ENCODE peak calls at places on chromosomes 2 and 18, in six cellular contexts. One of them, this sample, is unnamed. For H3K4me1, the result is how much of the 10 kb centered on the place peaks cover.

GRCh38 chr2:1140389-1141003 is 189.8 kb downstream of the SNTG2 start:
- DNase-seq in left ventricle myocardium inferior: no peak
- DNase-seq in astrocyte: no peak
- DNase-seq in GM23338: peak
- DNase-seq in mammary epithelial cell: peak
- DNase-seq in A673: peak
- DNase-seq in this sample: no peak

GRCh38 chr2:133641497-133641896 is 73.2 kb upstream of the NCKAP5 start:
- DNase-seq in left ventricle myocardium inferior: no peak
- DNase-seq in astrocyte: no peak
- DNase-seq in GM23338: peak
- DNase-seq in mammary epithelial cell: peak
- DNase-seq in A673: peak
- DNase-seq in this sample: no peak

GRCh38 chr2:220619525-220620267 is 952.4 kb downstream of the EPHA4 start:
- DNase-seq in left ventricle myocardium inferior: no peak
- DNase-seq in astrocyte: peak
- DNase-seq in GM23338: no peak
- DNase-seq in mammary epithelial cell: peak
- DNase-seq in A673: no peak
- DNase-seq in this sample: no peak

GRCh38 chr2:240428245-240428644 is 7.2 kb upstream of the GPC1 start:
- DNase-seq in left ventricle myocardium inferior: no peak
- DNase-seq in astrocyte: no peak
- DNase-seq in GM23338: no peak
- DNase-seq in mammary epithelial cell: no peak
- DNase-seq in A673: no peak
- DNase-seq in this sample: peak

GRCh38 chr2:42138163-42139016 is 30.8 kb upstream of the EML4 start:
- DNase-seq in left ventricle myocardium inferior: no peak
- DNase-seq in astrocyte: peak
- DNase-seq in GM23338: no peak
- DNase-seq in mammary epithelial cell: peak
- DNase-seq in A673: peak
- DNase-seq in this sample: no peak

GRCh38 chr2:45988879-45989278 is 308.3 kb upstream of the EPAS1 start:
- DNase-seq in left ventricle myocardium inferior: no peak
- DNase-seq in astrocyte: no peak
- DNase-seq in GM23338: no peak
- DNase-seq in mammary epithelial cell: no peak
- DNase-seq in A673: no peak
- DNase-seq in this sample: no peak

GRCh38 chr18:49875783-49876182 is 62.5 kb upstream of the ACAA2 start:
- DNase-seq in left ventricle myocardium inferior: no peak
- DNase-seq in astrocyte: no peak
- DNase-seq in GM23338: no peak
- DNase-seq in mammary epithelial cell: no peak
- DNase-seq in A673: no peak
- DNase-seq in this sample: no peak

GRCh38 chr2:229081411-229081810 is 189.7 kb downstream of the PID1 start:
- DNase-seq in left ventricle myocardium inferior: no peak
- DNase-seq in astrocyte: no peak
- DNase-seq in GM23338: peak
- DNase-seq in mammary epithelial cell: no peak
- DNase-seq in A673: no peak
- DNase-seq in this sample: no peak

GRCh38 chr2:225456619-225457260 is 57.2 kb downstream of the NYAP2 start:
- DNase-seq in left ventricle myocardium inferior: no peak
- DNase-seq in astrocyte: no peak
- DNase-seq in GM23338: no peak
- DNase-seq in mammary epithelial cell: no peak
- DNase-seq in A673: no peak
- DNase-seq in this sample: no peak

DNA sequence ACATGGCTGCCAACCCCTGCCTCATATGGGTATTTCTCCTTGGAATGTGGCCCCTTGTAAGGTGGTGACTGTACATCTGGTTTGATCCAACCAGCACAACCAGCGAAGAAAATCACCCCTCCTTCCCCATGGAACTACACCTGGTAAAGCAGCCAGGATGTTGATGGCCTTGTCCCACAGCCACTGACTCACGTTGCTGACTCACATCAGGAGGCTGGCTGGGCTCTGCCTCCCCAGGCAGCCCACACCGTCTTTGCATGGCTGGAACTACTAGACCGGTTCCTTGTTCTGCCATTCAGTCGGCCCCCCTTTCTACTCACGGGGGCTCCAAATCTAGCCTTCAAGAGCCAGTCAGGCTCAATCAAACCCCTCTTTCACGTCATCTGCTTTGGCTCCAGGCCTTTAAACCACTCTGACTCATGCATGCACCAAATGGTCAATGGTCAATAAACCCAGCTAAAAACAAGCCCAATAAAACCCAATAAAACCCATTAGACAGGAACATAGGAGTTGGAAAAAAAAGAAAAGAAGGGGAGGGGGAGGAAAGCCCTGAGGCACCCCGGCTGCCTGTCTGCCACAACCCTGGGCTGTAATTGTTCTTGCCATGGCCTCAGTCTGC is 114.8 kb downstream of the PLB1 start:
- DNase-seq in left ventricle myocardium inferior: no peak
- DNase-seq in astrocyte: peak
- DNase-seq in GM23338: no peak
- DNase-seq in mammary epithelial cell: peak
- DNase-seq in A673: no peak
- DNase-seq in this sample: no peak
- H3K27ac ChIP-seq in left ventricle myocardium inferior: no peak
- H3K27ac ChIP-seq in astrocyte: peak
- H3K27ac ChIP-seq in GM23338: no peak
- H3K27ac ChIP-seq in mammary epithelial cell: peak
- H3K27ac ChIP-seq in A673: no peak
- H3K27ac ChIP-seq in this sample: peak

GRCh38 chr2:101204400-101205095 is 48.1 kb upstream of the CNOT11 start:
- DNase-seq in left ventricle myocardium inferior: no peak
- DNase-seq in astrocyte: no peak
- DNase-seq in GM23338: no peak
- DNase-seq in mammary epithelial cell: no peak
- DNase-seq in A673: peak
- DNase-seq in this sample: no peak
- TF ChIP-seq CTCF in left ventricle myocardium inferior: no peak
- TF ChIP-seq CTCF in astrocyte: peak
- TF ChIP-seq CTCF in GM23338: no peak
- TF ChIP-seq CTCF in mammary epithelial cell: peak
- TF ChIP-seq CTCF in A673: peak
- TF ChIP-seq CTCF in this sample: no peak

DNA sequence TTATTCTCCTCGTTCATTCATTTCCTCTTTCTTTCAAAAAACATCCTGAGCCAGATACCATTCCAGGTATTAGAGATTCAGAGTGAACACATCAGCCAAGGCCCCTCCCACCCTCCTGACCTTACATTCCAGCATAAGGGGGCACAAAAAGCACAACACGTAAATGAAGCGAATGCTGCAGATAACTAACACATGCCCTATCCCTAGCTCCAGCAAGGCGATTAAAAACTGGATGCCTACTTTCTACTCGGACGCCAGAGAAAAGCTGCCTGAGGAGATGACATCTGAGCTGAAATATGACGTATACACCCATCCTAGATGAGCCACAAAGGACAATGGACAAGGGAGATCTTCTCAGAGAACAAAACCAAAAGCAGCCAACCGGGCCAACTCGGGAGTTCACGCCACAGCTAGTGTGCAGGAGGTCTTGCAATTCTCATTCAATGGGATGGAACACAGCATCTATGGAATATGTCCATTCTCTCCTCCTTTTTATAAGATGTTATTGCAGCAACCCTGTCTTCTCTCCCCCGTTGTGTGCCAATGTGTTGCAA is 33.5 kb downstream of the FEZ2 start:
- DNase-seq in left ventricle myocardium inferior: no peak
- DNase-seq in astrocyte: no peak
- DNase-seq in GM23338: no peak
- DNase-seq in mammary epithelial cell: peak
- DNase-seq in A673: no peak
- DNase-seq in this sample: no peak
- H3K4me1 ChIP-seq in left ventricle myocardium inferior: under half
- H3K4me1 ChIP-seq in astrocyte: half or more
- H3K4me1 ChIP-seq in GM23338: under half
- H3K4me1 ChIP-seq in mammary epithelial cell: half or more
- H3K4me1 ChIP-seq in A673: half or more
- H3K4me1 ChIP-seq in this sample: under half

DNA sequence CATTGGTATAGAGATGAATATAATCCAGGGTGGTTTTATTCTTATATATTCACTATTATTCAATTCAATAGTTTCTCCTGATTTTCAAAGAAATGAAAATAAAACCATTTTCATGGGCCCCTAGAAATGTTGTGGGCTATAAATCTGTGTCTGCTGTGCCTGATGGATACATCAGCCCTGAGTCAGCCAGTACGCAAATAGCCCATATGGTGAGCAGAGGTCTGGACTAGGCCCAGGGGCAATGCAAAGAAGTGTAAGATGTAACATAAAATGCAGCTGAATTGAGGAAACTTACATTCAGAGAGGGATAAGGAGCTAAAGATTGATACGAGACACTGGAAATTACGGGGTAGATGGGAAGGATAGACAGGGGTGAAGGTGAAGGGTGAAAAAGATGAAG is 122.5 kb downstream of the MAIP1 start:
- DNase-seq in left ventricle myocardium inferior: no peak
- DNase-seq in astrocyte: peak
- DNase-seq in GM23338: no peak
- DNase-seq in mammary epithelial cell: no peak
- DNase-seq in A673: no peak
- DNase-seq in this sample: no peak
- H3K27ac ChIP-seq in left ventricle myocardium inferior: no peak
- H3K27ac ChIP-seq in astrocyte: no peak
- H3K27ac ChIP-seq in GM23338: no peak
- H3K27ac ChIP-seq in mammary epithelial cell: no peak
- H3K27ac ChIP-seq in A673: no peak
- H3K27ac ChIP-seq in this sample: peak

DNA sequence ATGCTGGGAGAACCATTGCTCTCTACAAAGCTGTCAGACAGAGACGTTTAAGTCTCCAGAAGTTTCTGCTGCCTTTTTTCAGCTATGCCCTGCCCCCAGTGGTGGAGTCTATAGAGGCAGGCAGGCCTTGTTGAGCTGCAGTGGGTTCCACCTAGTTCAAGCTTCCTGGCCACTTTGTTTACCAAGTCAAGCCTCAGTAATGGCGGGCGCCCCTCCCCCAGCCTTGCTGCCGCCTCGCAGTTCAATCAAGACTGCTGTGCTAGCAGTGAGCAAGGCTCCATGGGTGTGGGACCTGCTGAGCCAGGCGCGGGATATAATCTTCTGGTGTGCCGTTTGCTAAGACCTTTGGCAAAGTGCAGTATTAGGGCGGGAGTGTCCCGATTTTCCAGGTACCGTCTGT is 52.7 kb upstream of the SCYGR2 start:
- DNase-seq in left ventricle myocardium inferior: no peak
- DNase-seq in astrocyte: no peak
- DNase-seq in GM23338: peak
- DNase-seq in mammary epithelial cell: no peak
- DNase-seq in A673: peak
- DNase-seq in this sample: no peak
- TF ChIP-seq CTCF in left ventricle myocardium inferior: no peak
- TF ChIP-seq CTCF in astrocyte: no peak
- TF ChIP-seq CTCF in GM23338: peak
- TF ChIP-seq CTCF in mammary epithelial cell: peak
- TF ChIP-seq CTCF in A673: peak
- TF ChIP-seq CTCF in this sample: no peak

GRCh38 chr2:148917431-148917830 is 42.4 kb downstream of the KIF5C start:
- DNase-seq in left ventricle myocardium inferior: no peak
- DNase-seq in astrocyte: no peak
- DNase-seq in GM23338: no peak
- DNase-seq in mammary epithelial cell: no peak
- DNase-seq in A673: no peak
- DNase-seq in this sample: no peak

GRCh38 chr2:148926291-148926961 is 51.4 kb downstream of the KIF5C start:
- DNase-seq in left ventricle myocardium inferior: no peak
- DNase-seq in astrocyte: no peak
- DNase-seq in GM23338: peak
- DNase-seq in mammary epithelial cell: no peak
- DNase-seq in A673: peak
- DNase-seq in this sample: no peak

GRCh38 chr2:148918554-148918953 is 43.5 kb downstream of the KIF5C start:
- DNase-seq in left ventricle myocardium inferior: no peak
- DNase-seq in astrocyte: no peak
- DNase-seq in GM23338: no peak
- DNase-seq in mammary epithelial cell: no peak
- DNase-seq in A673: no peak
- DNase-seq in this sample: no peak

GRCh38 chr2:148927010-148927409 is 52.0 kb downstream of the KIF5C start:
- DNase-seq in left ventricle myocardium inferior: peak
- DNase-seq in astrocyte: no peak
- DNase-seq in GM23338: no peak
- DNase-seq in mammary epithelial cell: no peak
- DNase-seq in A673: no peak
- DNase-seq in this sample: no peak

DNA sequence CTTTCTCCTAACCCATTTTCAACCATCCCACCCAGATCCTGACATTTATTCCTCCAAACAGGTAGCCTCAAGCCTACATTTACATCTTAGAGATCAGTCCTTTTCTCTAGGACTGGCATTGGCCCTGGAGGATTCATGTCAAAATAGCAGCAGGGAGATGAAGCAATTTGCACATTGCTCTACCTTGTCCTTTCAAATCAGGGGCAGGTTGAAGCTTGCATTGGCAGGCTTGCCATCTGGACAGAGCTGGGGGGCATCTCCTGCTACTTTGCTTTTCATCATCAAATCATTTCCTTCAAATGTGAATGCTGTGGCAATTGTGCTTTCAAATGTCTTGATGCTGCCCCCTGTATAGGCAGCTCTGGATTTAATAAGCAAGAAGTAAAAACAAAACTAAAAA is 47.7 kb downstream of the KIF5C start:
- DNase-seq in left ventricle myocardium inferior: no peak
- DNase-seq in astrocyte: no peak
- DNase-seq in GM23338: no peak
- DNase-seq in mammary epithelial cell: peak
- DNase-seq in A673: no peak
- DNase-seq in this sample: no peak
- H3K4me1 ChIP-seq in left ventricle myocardium inferior: under half
- H3K4me1 ChIP-seq in astrocyte: under half
- H3K4me1 ChIP-seq in GM23338: under half
- H3K4me1 ChIP-seq in mammary epithelial cell: under half
- H3K4me1 ChIP-seq in A673: under half
- H3K4me1 ChIP-seq in this sample: under half

DNA sequence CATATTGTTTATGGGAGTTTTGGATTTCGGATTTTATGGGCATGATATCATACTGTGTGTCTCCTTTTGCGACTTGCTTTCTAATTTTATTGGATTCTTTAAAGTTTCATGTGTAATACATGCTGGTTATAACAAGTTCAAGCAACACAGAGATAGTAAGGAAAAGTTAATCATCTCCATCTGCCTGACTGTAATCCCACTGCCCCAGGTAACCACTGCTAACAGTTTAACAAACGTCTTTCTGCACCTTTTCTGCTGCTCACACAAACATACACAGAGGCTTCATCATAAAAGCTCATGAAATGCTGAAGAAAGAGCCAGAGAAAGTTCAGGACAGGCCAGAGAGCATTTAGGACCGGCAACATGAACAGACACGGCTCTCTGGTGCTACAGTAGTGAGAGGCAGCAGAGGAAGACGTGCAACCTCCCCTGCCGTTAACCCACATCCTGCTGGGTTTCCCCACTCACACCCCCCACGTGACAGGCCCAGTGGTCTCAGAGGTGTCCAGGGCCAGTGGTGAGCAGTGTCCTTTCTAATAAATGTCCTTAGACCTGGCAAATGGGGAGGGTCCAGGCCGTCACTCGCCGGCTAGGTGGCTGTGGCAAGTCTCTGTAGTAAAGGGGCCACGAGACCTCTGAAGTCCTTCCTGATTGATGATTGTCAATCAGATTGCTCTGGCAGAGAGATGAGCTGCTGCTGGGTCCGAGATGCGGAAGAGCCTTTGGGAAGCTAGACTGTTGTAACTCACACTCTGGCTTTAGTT is 43.0 kb upstream of the SLC1A4 start:
- DNase-seq in left ventricle myocardium inferior: no peak
- DNase-seq in astrocyte: no peak
- DNase-seq in GM23338: no peak
- DNase-seq in mammary epithelial cell: no peak
- DNase-seq in A673: no peak
- DNase-seq in this sample: no peak
- H3K27ac ChIP-seq in left ventricle myocardium inferior: no peak
- H3K27ac ChIP-seq in astrocyte: no peak
- H3K27ac ChIP-seq in GM23338: no peak
- H3K27ac ChIP-seq in mammary epithelial cell: no peak
- H3K27ac ChIP-seq in A673: no peak
- H3K27ac ChIP-seq in this sample: no peak

This sample was measured in pancreas.